ENCODE peak calls at places on chromosomes 5 and 9, in ten cellular contexts. I is sigmoid colon, P is cardiac fibroblast, W is AG04449, C is fibroblast of the aortic adventitia, T is stomach, Y is SK-N-SH, V is endodermal cell, U is H1, M is GM12878. D is an unnamed sample.

GRCh38 chr5:159189310-159189709 is 20.0 kb downstream of the RNF145 start:
- DNase-seq in I (no peak), P (no peak), W (no peak), C (peak), T (no peak), Y (no peak), V (no peak), U (no peak), M (no peak), D (peak)

GRCh38 chr5:36494756-36495637 is 111.4 kb upstream of the SLC1A3 start:
- DNase-seq in I (peak), P (peak), W (no peak), C (peak), T (no peak), Y (no peak), V (no peak), U (no peak), M (no peak), D (peak)

GRCh38 chr5:13359326-13359725 is 585.2 kb downstream of the DNAH5 start:
- DNase-seq in I (no peak), P (no peak), W (no peak), C (peak), T (no peak), Y (no peak), V (no peak), U (no peak), M (no peak), D (peak)

GRCh38 chr9:129522351-129522750 is 98.5 kb downstream of the C9orf50 start:
- DNase-seq in I (peak), P (no peak), W (no peak), C (no peak), T (no peak), Y (no peak), V (no peak), U (no peak), M (no peak), D (no peak)

GRCh38 chr9:1837453-1838084 is 177.6 kb upstream of the SMARCA2 start:
- DNase-seq in I (no peak), P (peak), W (no peak), C (peak), T (no peak), Y (peak), V (peak), U (peak), M (peak), D (peak)

GRCh38 chr9:127838375-127839078 is 15.9 kb downstream of the ENG start:
- DNase-seq in I (peak), P (peak), W (peak), C (peak), T (peak), Y (no peak), V (no peak), U (no peak), M (no peak), D (peak)

GRCh38 chr5:368162-369084 is 46.9 kb downstream of the AHRR start:
- DNase-seq in I (no peak), P (peak), W (peak), C (peak), T (no peak), Y (no peak), V (peak), U (peak), M (peak), D (peak)

GRCh38 chr9:137589441-137590122 is 730 bp downstream of the ZMYND19 start:
- DNase-seq in I (no peak), P (no peak), W (no peak), C (no peak), T (no peak), Y (peak), V (peak), U (no peak), M (no peak), D (peak)

GRCh38 chr5:113330533-113331200 is 104.1 kb downstream of the TSSK1B start:
- DNase-seq in I (peak), P (peak), W (no peak), C (peak), T (no peak), Y (peak), V (no peak), U (no peak), M (no peak), D (peak)

GRCh38 chr5:154519375-154519774 is 41.3 kb upstream of the HAND1 start:
- DNase-seq in I (no peak), P (peak), W (no peak), C (peak), T (no peak), Y (no peak), V (peak), U (no peak), M (no peak), D (no peak)

GRCh38 chr9:127783111-127783621 is 2.7 kb upstream of the CDK9 start:
- DNase-seq in I (peak), P (no peak), W (no peak), C (no peak), T (peak), Y (no peak), V (no peak), U (no peak), M (peak), D (no peak)

GRCh38 chr5:155128786-155129512 is 115.4 kb downstream of the KIF4B start:
- DNase-seq in I (no peak), P (no peak), W (no peak), C (no peak), T (no peak), Y (no peak), V (no peak), U (no peak), M (no peak), D (no peak)

GRCh38 chr9:72315089-72315509 is 49.9 kb downstream of the ZFAND5 start:
- DNase-seq in I (peak), P (peak), W (no peak), C (peak), T (peak), Y (no peak), V (peak), U (no peak), M (no peak), D (peak)

GRCh38 chr9:115764649-115765048 is 388.9 kb upstream of the PAPPA start:
- DNase-seq in I (no peak), P (peak), W (no peak), C (peak), T (no peak), Y (no peak), V (no peak), U (no peak), M (no peak), D (peak)

GRCh38 chr5:6354848-6355247 is 23.5 kb downstream of the MED10 start:
- DNase-seq in I (no peak), P (no peak), W (no peak), C (no peak), T (no peak), Y (no peak), V (no peak), U (no peak), M (no peak), D (no peak)

GRCh38 chr5:79962580-79963222 is 28.4 kb downstream of the MTX3 start:
- DNase-seq in I (no peak), P (no peak), W (no peak), C (no peak), T (no peak), Y (no peak), V (no peak), U (no peak), M (no peak), D (no peak)

GRCh38 chr5:140345919-140346347 is 470 bp downstream of the HBEGF start:
- DNase-seq in I (peak), P (peak), W (no peak), C (peak), T (peak), Y (peak), V (peak), U (no peak), M (no peak), D (peak)

GRCh38 chr5:95723632-95724369 is 7.3 kb upstream of the RHOBTB3 start:
- DNase-seq in I (no peak), P (peak), W (no peak), C (peak), T (peak), Y (peak), V (peak), U (no peak), M (no peak), D (peak)

GRCh38 chr5:180628827-180629702 is 20.3 kb downstream of the FLT4 start:
- DNase-seq in I (no peak), P (no peak), W (no peak), C (no peak), T (no peak), Y (no peak), V (no peak), U (no peak), M (no peak), D (no peak)

GRCh38 chr5:127988149-127988755 is 95.3 kb upstream of the SLC12A2 start:
- DNase-seq in I (no peak), P (peak), W (peak), C (peak), T (no peak), Y (no peak), V (no peak), U (no peak), M (no peak), D (peak)

GRCh38 chr5:77140350-77140749 is 53.3 kb upstream of the ZBED3 start:
- DNase-seq in I (no peak), P (no peak), W (no peak), C (no peak), T (no peak), Y (no peak), V (no peak), U (no peak), M (no peak), D (no peak)
- TF ChIP-seq CTCF in I (no peak), P (no peak), W (no peak), C (no peak), T (no peak), Y (no peak), V (peak), U (no peak), M (no peak), D (no peak)

GRCh38 chr5:38776494-38776893 is 69.3 kb upstream of the OSMR start:
- DNase-seq in I (no peak), P (peak), W (no peak), C (peak), T (no peak), Y (no peak), V (no peak), U (no peak), M (no peak), D (peak)

GRCh38 chr5:38780316-38780715 is 65.5 kb upstream of the OSMR start:
- DNase-seq in I (no peak), P (no peak), W (no peak), C (no peak), T (no peak), Y (no peak), V (no peak), U (no peak), M (no peak), D (no peak)

GRCh38 chr5:38772471-38772870 is 73.3 kb upstream of the OSMR start:
- DNase-seq in I (no peak), P (no peak), W (no peak), C (no peak), T (no peak), Y (no peak), V (no peak), U (no peak), M (no peak), D (no peak)

GRCh38 chr5:38780950-38781349 is 64.9 kb upstream of the OSMR start:
- DNase-seq in I (peak), P (peak), W (no peak), C (peak), T (peak), Y (no peak), V (no peak), U (no peak), M (no peak), D (peak)

DNA sequence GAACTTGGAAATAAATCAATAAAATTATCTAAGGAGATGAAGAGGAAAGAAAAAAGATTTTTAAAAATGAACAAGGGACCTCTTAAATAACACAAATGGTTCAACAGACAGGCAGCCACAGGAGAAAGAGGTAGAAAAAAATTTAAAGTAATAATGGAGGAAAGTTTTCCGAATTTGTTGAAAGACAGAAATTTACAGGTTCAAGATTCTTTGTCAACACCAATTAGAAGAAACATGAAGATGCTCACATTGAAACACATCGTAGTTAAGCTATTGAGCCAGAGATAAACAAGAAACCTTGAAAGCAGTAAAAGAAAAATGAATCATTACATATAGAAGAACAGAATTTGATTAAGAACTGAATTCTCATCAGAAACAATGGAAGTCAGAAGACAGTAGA is 68.7 kb upstream of the OSMR start:
- DNase-seq in I (no peak), P (no peak), W (no peak), C (no peak), T (no peak), Y (no peak), V (no peak), U (no peak), M (no peak), D (no peak)
- H3K4me3 ChIP-seq in I (no peak), P (no peak), W (no peak), C (no peak), T (no peak), Y (no peak), V (no peak), U (no peak), M (no peak), D (no peak)

DNA sequence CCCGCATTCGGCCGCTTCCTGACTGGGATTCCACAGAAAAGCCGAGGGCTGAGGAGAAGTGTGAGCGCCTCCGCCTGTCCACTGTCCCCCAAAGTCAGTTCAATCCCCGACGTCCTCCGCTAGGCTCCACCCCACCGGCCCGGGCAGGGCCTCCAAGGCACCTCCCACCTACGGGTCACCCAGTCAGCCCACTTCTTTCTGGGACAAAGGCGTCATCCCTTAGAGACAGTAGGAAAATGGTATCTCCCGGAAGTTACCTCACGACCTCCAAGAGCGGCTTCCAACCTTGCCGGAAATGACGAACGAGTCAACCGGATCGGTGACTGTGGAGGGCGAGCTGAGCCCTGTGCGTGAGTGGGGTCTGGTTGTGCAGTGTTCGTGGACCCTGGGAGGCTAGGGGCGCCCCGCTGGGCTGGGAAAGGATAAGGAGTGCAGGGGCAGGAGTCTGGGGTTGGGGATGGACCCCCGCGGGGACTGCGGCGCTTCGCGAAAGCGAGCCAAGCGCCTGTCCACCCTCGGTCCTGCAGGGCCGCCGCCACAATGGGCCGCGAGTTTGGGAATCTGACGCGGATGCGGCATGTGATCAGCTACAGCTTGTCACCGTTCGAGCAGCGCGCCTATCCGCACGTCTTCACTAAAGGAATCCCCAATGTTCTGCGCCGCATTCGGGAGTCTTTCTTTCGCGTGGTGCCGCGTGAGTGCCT is at the start of the genes GDF9 and UQCRQ:
- DNase-seq in I (peak), P (peak), W (peak), C (peak), T (peak), Y (peak), V (peak), U (peak), M (peak), D (peak)
- TF ChIP-seq CTCF in I (no peak), P (peak), W (peak), C (peak), T (no peak), Y (peak), V (no peak), U (peak), M (peak), D (peak)

DNA sequence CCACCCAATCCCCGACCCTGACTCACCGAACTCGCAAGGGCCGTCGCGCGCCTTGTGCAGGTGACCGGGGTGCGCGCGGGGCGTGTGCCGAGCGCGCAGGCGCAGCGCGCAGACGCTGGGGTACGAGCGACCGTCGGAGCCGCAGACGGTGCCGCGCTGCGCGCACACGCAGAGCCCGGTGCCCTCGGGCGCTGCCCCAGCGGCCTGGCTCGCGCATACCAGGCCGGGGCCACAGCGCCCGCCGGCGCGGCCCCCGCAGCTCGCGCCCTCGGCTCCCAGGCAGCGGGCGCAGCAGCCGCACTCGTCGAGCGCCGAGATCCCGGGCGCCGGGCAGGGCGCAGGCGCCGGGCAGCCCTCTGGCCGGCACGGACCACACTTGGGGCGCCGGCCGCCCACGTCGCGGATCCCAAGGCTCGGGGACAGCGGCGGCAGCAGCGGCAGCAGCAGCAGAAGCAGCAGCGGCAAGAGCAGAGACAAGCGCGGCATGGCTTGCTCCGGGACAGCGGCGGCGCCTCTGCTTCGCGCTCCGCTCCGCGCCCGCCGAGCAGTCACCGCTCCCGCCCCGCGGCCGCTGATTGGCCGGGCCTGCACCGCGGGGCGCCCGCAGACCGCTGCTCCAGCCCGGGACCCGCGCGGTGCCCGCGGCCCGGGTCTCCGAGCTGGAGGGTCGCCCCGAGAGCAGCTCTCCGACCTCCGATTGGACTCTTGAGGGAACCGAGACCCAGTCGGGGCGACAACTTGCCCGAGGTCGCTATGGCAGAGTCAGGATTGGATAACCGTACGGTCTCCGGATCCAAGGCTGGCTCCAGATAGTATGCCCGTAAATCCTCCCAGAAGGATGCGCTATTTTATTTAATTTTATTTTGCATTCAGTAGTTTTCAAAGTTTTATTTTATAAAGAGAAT is at the start of gene IGFBPL1:
- DNase-seq in I (no peak), P (no peak), W (no peak), C (no peak), T (no peak), Y (peak), V (peak), U (peak), M (no peak), D (no peak)
- H3K4me3 ChIP-seq in I (peak), P (no peak), W (peak), C (peak), T (peak), Y (peak), V (peak), U (peak), M (no peak), D (no peak)

DNA sequence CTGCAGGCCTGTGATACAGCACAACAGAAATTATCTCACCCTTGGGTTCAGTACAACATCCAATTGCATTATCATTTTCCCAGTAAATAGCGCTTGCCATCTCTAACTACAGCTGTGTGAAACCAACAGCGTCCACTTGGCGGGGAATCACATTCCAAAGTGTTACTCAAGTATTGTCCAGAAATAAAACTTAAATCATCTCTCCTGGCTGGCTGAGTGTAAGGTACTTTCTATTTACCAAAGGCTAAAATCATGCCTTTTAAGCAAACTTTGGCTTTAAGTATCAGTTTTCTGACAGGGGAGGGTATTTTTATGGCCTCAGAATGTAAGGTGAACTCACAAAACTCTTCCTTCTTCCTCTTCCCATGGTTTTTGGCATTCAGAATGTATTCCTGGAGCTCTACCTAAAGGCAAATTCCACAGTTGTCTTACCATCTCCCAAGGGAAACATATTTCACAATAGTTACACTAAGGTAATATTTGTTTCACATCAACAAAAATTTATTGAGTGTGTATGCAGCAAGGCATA is 205.6 kb upstream of the MPDZ start:
- DNase-seq in I (peak), P (peak), W (no peak), C (peak), T (no peak), Y (no peak), V (no peak), U (no peak), M (no peak), D (peak)
- TF ChIP-seq CTCF in I (peak), P (peak), W (no peak), C (peak), T (no peak), Y (peak), V (peak), U (no peak), M (no peak), D (peak)

GRCh38 chr9:131732636-131733340 is 7.1 kb downstream of the RAPGEF1 start:
- DNase-seq in I (no peak), P (no peak), W (no peak), C (no peak), T (no peak), Y (no peak), V (peak), U (no peak), M (no peak), D (no peak)
- H3K4me3 ChIP-seq in I (no peak), P (no peak), W (no peak), C (no peak), T (no peak), Y (no peak), V (no peak), U (no peak), M (peak), D (no peak)

GRCh38 chr5:33595303-33595702 is 154.5 kb downstream of the TARS1 start:
- DNase-seq in I (no peak), P (no peak), W (no peak), C (no peak), T (no peak), Y (peak), V (peak), U (no peak), M (no peak), D (no peak)
- TF ChIP-seq CTCF in I (no peak), P (no peak), W (no peak), C (no peak), T (no peak), Y (peak), V (peak), U (peak), M (no peak), D (no peak)